ENCODE peak calls at places on chromosomes 1 and 21, in seven cellular contexts. H is upper lobe of right lung, P is transverse colon, W is HFFc6, I is neural progenitor cell, Z is MCF 10A, O is fibroblast of mammary gland. B is an unnamed sample.

GRCh38 chr21:19475525-19475924 is 1071.9 kb upstream of the TMPRSS15 start:
- DNase-seq in H (no peak), P (no peak), W (no peak), I (no peak), Z (no peak), O (no peak), B (no peak)

GRCh38 chr1:46603481-46603857 is 599 bp downstream of the MKNK1 start:
- DNase-seq in H (no peak), P (no peak), W (no peak), I (no peak), Z (no peak), O (no peak), B (no peak)

GRCh38 chr21:32392880-32393676 is at the start of gene URB1:
- DNase-seq in H (peak), P (peak), W (peak), I (peak), Z (peak), O (peak), B (peak)

GRCh38 chr21:45872471-45872870 is 109.1 kb upstream of the COL6A1 start:
- DNase-seq in H (no peak), P (no peak), W (no peak), I (no peak), Z (no peak), O (no peak), B (no peak)

GRCh38 chr1:184036517-184036949 is 995 bp downstream of the COLGALT2 start:
- DNase-seq in H (peak), P (peak), W (no peak), I (peak), Z (no peak), O (no peak), B (peak)

GRCh38 chr1:189205863-189206262 is 1271.8 kb downstream of the BRINP3 start:
- DNase-seq in H (no peak), P (no peak), W (no peak), I (no peak), Z (no peak), O (no peak), B (no peak)

GRCh38 chr1:231590453-231591198 is 36.0 kb upstream of the DISC1 start:
- DNase-seq in H (no peak), P (peak), W (peak), I (peak), Z (peak), O (peak), B (peak)

GRCh38 chr21:31043495-31043894 is 5.2 kb upstream of the KRTAP19-8 start:
- DNase-seq in H (no peak), P (no peak), W (no peak), I (no peak), Z (no peak), O (no peak), B (no peak)

GRCh38 chr1:180597520-180597919 is 34.3 kb upstream of the XPR1 start:
- DNase-seq in H (no peak), P (no peak), W (no peak), I (no peak), Z (no peak), O (no peak), B (no peak)

GRCh38 chr1:67824771-67825170 is 8.5 kb downstream of the GNG12 start:
- DNase-seq in H (no peak), P (peak), W (no peak), I (no peak), Z (no peak), O (no peak), B (no peak)

GRCh38 chr1:232876506-232877360 is 71.5 kb downstream of the MAP10 start:
- DNase-seq in H (no peak), P (no peak), W (no peak), I (no peak), Z (no peak), O (no peak), B (no peak)

GRCh38 chr1:157496121-157496526 is 56.2 kb downstream of the FCRL5 start:
- DNase-seq in H (no peak), P (no peak), W (peak), I (peak), Z (peak), O (peak), B (no peak)

GRCh38 chr1:89516055-89516454 is 8.6 kb upstream of the LRRC8B start:
- DNase-seq in H (no peak), P (no peak), W (peak), I (no peak), Z (peak), O (peak), B (peak)

GRCh38 chr1:116699605-116700004 is 32.1 kb upstream of the IGSF3 start:
- DNase-seq in H (no peak), P (no peak), W (no peak), I (no peak), Z (no peak), O (no peak), B (no peak)

GRCh38 chr1:30294508-30294907 is 428.9 kb downstream of the MATN1 start:
- DNase-seq in H (no peak), P (no peak), W (no peak), I (no peak), Z (no peak), O (no peak), B (no peak)

GRCh38 chr1:171898956-171899355 is 57.7 kb downstream of the DNM3 start:
- DNase-seq in H (no peak), P (no peak), W (no peak), I (peak), Z (peak), O (no peak), B (no peak)

GRCh38 chr1:101520302-101520701 is 283.5 kb downstream of the S1PR1 start:
- DNase-seq in H (no peak), P (peak), W (peak), I (peak), Z (peak), O (peak), B (no peak)

GRCh38 chr1:66256629-66257575 is 277.1 kb upstream of the SGIP1 start:
- DNase-seq in H (no peak), P (no peak), W (peak), I (no peak), Z (no peak), O (no peak), B (no peak)

GRCh38 chr1:234842726-234843641 is 233.0 kb upstream of the IRF2BP2 start:
- DNase-seq in H (no peak), P (no peak), W (no peak), I (no peak), Z (no peak), O (no peak), B (peak)

GRCh38 chr1:70042090-70042716 is 163.2 kb downstream of the LRRC40 start:
- DNase-seq in H (no peak), P (no peak), W (no peak), I (no peak), Z (no peak), O (peak), B (no peak)

GRCh38 chr21:34592120-34592561 is 22.8 kb downstream of the RCAN1 start:
- DNase-seq in H (no peak), P (peak), W (no peak), I (no peak), Z (no peak), O (peak), B (no peak)

GRCh38 chr21:42763578-42764442 is 110.4 kb downstream of the PDE9A start:
- DNase-seq in H (peak), P (no peak), W (no peak), I (no peak), Z (peak), O (no peak), B (no peak)

GRCh38 chr1:230842801-230843200 is 25.5 kb downstream of the C1orf198 start:
- DNase-seq in H (no peak), P (no peak), W (no peak), I (no peak), Z (no peak), O (no peak), B (no peak)

GRCh38 chr1:153742411-153743142 is 14.7 kb downstream of the INTS3 start:
- DNase-seq in H (no peak), P (no peak), W (peak), I (no peak), Z (no peak), O (peak), B (no peak)

GRCh38 chr1:32335951-32336867 is at the start of gene MARCKSL1:
- DNase-seq in H (peak), P (peak), W (no peak), I (peak), Z (no peak), O (peak), B (peak)

GRCh38 chr1:166170726-166171125 is 3.9 kb upstream of the FAM78B start:
- DNase-seq in H (no peak), P (no peak), W (no peak), I (no peak), Z (no peak), O (no peak), B (no peak)

GRCh38 chr1:177122869-177123268 is 41.6 kb downstream of the ASTN1 start:
- DNase-seq in H (no peak), P (no peak), W (no peak), I (no peak), Z (no peak), O (no peak), B (no peak)

GRCh38 chr1:65425697-65426096 is 5.2 kb downstream of the LEPR start:
- DNase-seq in H (no peak), P (no peak), W (peak), I (peak), Z (peak), O (peak), B (no peak)

GRCh38 chr1:13605159-13605558 is 21.5 kb downstream of the PDPN start:
- DNase-seq in H (no peak), P (no peak), W (no peak), I (no peak), Z (peak), O (peak), B (no peak)

GRCh38 chr1:116483481-116484309 is 87.1 kb downstream of the CD58 start:
- DNase-seq in H (peak), P (peak), W (peak), I (no peak), Z (no peak), O (no peak), B (no peak)

GRCh38 chr1:205526431-205526830 is 22.0 kb downstream of the CDK18 start:
- DNase-seq in H (no peak), P (no peak), W (no peak), I (no peak), Z (no peak), O (no peak), B (no peak)

GRCh38 chr1:143735764-143736461 is 235.9 kb downstream of the FAM72C start:
- DNase-seq in H (no peak), P (no peak), W (no peak), I (no peak), Z (peak), O (peak), B (no peak)

GRCh38 chr1:222314839-222315238 is 233.1 kb downstream of the HHIPL2 start:
- DNase-seq in H (no peak), P (no peak), W (no peak), I (no peak), Z (no peak), O (no peak), B (no peak)

GRCh38 chr1:6082430-6082971 is 36.8 kb downstream of the KCNAB2 start:
- DNase-seq in H (no peak), P (no peak), W (peak), I (peak), Z (no peak), O (peak), B (peak)

GRCh38 chr1:157194739-157195520 is 56.7 kb upstream of the ETV3 start:
- DNase-seq in H (no peak), P (no peak), W (no peak), I (no peak), Z (no peak), O (no peak), B (no peak)

GRCh38 chr1:231930257-231930947 is 303.8 kb downstream of the DISC1 start:
- DNase-seq in H (no peak), P (no peak), W (no peak), I (no peak), Z (no peak), O (no peak), B (no peak)

GRCh38 chr1:32501865-32502264 is 37.0 kb downstream of the ZBTB8B start:
- DNase-seq in H (no peak), P (no peak), W (no peak), I (no peak), Z (peak), O (no peak), B (peak)

GRCh38 chr1:44828841-44829440 is 14.1 kb downstream of the PTCH2 start:
- DNase-seq in H (no peak), P (no peak), W (no peak), I (no peak), Z (no peak), O (no peak), B (no peak)

GRCh38 chr1:44826375-44827196 is 16.5 kb downstream of the PTCH2 start:
- DNase-seq in H (peak), P (peak), W (no peak), I (no peak), Z (no peak), O (peak), B (peak)

GRCh38 chr1:44827197-44828002 is 15.7 kb downstream of the PTCH2 start:
- DNase-seq in H (no peak), P (no peak), W (no peak), I (no peak), Z (no peak), O (no peak), B (peak)

GRCh38 chr1:44829506-44830384 is 13.3 kb downstream of the PTCH2 start:
- DNase-seq in H (no peak), P (no peak), W (no peak), I (no peak), Z (no peak), O (no peak), B (no peak)

DNA sequence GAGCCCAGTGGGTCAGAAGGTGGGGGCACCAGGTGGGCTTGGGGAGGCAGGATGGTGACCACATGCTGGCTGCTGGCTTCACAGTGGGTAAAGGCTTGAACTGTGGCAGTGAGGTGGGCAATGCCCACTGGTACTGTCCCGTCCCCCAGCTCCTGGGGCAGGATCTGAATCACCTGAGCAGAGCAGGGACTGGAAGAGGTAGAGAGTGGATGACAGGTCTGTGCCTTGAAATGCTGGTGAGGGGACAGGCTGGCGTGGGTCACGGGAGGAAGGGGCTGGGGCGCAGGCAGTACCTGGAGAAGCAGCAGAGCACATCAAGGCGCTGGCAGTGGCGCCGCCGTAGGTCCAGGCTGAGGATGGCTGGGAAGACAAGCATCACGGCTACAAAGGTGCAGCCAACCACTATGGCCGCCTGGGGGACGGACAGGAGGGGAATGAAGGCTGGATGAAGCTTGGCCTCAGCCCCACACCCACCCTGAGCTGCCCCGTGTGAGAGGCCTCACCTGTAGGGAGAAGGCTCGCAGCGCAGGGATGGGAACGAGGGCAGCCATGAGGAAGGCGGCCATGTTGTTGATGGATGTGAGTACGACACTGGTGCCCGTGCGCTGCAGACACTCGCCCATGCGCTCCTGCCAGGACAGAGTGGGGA is 14.9 kb downstream of the PTCH2 start:
- DNase-seq in H (peak), P (no peak), W (no peak), I (no peak), Z (no peak), O (no peak), B (peak)
- TF ChIP-seq CTCF in H (no peak), P (no peak), W (no peak), I (no peak), Z (no peak), O (no peak), B (no peak)

GRCh38 chr1:53329183-53329544 is 1.3 kb upstream of the LRP8 start:
- DNase-seq in H (peak), P (no peak), W (no peak), I (no peak), Z (no peak), O (no peak), B (no peak)

GRCh38 chr1:53326598-53327182 is 1.2 kb downstream of the LRP8 start:
- DNase-seq in H (peak), P (no peak), W (no peak), I (peak), Z (peak), O (peak), B (peak)

GRCh38 chr1:53328009-53328489 is at the start of gene LRP8:
- DNase-seq in H (peak), P (peak), W (peak), I (peak), Z (peak), O (peak), B (peak)

GRCh38 chr1:53327183-53327941 is 508 bp downstream of the LRP8 start:
- DNase-seq in H (peak), P (peak), W (peak), I (peak), Z (peak), O (peak), B (peak)

GRCh38 chr1:53328490-53329182 is 766 bp upstream of the LRP8 start:
- DNase-seq in H (peak), P (peak), W (no peak), I (peak), Z (no peak), O (no peak), B (no peak)
- TF ChIP-seq CTCF in H (no peak), P (no peak), W (peak), I (peak), Z (no peak), O (no peak), B (no peak)

DNA sequence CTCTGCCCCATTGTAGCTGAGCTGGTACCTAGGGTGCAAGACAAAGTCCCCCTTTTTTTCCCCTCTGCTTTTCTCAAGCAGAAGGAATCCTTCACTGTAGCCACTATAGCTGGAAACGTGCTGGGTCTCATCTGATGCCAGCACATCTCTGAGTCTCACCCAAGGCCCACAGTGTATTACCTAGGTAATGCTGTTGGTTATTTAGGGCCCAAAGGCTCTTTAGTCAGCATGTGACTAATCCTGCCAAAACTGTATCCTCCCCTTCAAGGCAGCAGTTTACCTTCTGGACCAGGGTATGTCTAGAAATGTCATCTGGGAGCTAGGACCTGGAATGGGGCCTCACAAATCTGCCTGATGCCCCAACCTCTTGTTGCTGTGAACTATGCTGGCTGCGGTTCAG is 423.4 kb downstream of the NUF2 start:
- DNase-seq in H (no peak), P (no peak), W (peak), I (no peak), Z (no peak), O (no peak), B (no peak)
- TF ChIP-seq CTCF in H (no peak), P (no peak), W (no peak), I (no peak), Z (no peak), O (no peak), B (no peak)

GRCh38 chr1:115465802-115466363 is 127.8 kb upstream of the NGF start:
- DNase-seq in H (no peak), P (no peak), W (no peak), I (no peak), Z (no peak), O (no peak), B (no peak)

GRCh38 chr1:115462677-115463076 is 124.6 kb upstream of the NGF start:
- DNase-seq in H (no peak), P (no peak), W (no peak), I (no peak), Z (no peak), O (no peak), B (no peak)

GRCh38 chr1:115461526-115461925 is 123.5 kb upstream of the NGF start:
- DNase-seq in H (no peak), P (no peak), W (no peak), I (no peak), Z (no peak), O (no peak), B (no peak)

GRCh38 chr1:115466433-115466832 is 128.4 kb upstream of the NGF start:
- DNase-seq in H (no peak), P (no peak), W (no peak), I (peak), Z (no peak), O (no peak), B (no peak)

DNA sequence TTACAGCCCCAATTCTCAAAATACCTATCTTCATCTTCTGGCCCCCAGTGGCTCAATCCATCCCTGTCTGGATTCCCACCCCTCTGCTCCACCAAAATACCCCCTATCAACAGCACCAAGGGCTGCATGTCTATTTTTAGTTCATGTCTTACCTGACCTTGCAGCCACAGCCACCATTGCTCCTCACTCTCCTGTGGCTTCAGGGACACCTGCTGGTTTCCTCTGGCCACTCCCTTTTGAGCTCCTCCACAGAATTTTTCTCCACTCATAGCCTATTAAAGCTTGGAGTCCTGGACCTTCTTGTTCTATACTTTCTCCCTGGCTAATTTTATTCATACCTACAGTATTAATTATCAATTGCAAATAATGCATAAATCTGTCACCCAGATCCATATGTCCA is 125.3 kb upstream of the NGF start:
- DNase-seq in H (no peak), P (no peak), W (no peak), I (no peak), Z (peak), O (no peak), B (no peak)
- TF ChIP-seq CTCF in H (no peak), P (no peak), W (peak), I (no peak), Z (peak), O (no peak), B (no peak)

DNA sequence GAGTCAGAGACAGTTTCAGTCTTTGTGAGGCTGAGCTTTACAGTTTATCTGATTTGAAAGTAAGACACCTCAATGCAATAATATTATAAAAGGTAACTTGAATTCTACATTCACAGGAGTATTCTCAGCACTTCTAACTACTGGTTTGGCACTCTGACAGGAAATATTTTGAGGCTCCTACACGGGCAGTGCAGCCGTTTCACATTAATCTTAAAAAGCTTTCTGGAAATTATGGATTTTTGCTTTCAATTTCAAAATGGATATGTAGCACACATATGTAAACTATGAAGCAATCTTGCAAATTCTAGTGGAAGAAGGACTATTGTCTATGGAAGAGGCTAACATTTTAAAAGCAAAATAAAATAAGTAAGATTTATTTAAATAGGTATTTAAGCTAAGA is 262.9 kb upstream of the SNX7 start:
- DNase-seq in H (no peak), P (no peak), W (no peak), I (no peak), Z (no peak), O (peak), B (no peak)
- TF ChIP-seq CTCF in H (no peak), P (no peak), W (no peak), I (no peak), Z (no peak), O (no peak), B (no peak)